ENCODE peak calls at places on chromosomes 6 and 20, in five cellular contexts. F is SHP77, S is SW 1271, C is hepatic stellate cell, L is T-cell. Q is an unnamed sample.

GRCh38 chr6:27154696-27155095 is 92.8 kb upstream of the PRSS16 start:
- DNase-seq in F (no peak), S (no peak), C (no peak), L (no peak), Q (no peak)

GRCh38 chr6:90368601-90369000 is 72.0 kb upstream of the BACH2 start:
- DNase-seq in F (no peak), S (no peak), C (no peak), L (no peak), Q (no peak)

GRCh38 chr6:46491789-46492547 is 719 bp upstream of the RCAN2 start:
- DNase-seq in F (no peak), S (peak), C (peak), L (peak), Q (no peak)

GRCh38 chr6:34791164-34791841 is 580 bp upstream of the BLTP3A start:
- DNase-seq in F (peak), S (no peak), C (peak), L (no peak), Q (no peak)

GRCh38 chr6:100116409-100117194 is 122.6 kb upstream of the MCHR2 start:
- DNase-seq in F (peak), S (no peak), C (peak), L (no peak), Q (no peak)

GRCh38 chr20:50221501-50222323 is 31.1 kb downstream of the CEBPB start:
- DNase-seq in F (no peak), S (no peak), C (no peak), L (peak), Q (no peak)

GRCh38 chr6:45727228-45727627 is 288.4 kb downstream of the CLIC5 start:
- DNase-seq in F (no peak), S (no peak), C (no peak), L (no peak), Q (no peak)

GRCh38 chr20:3209023-3209945 is at the start of gene ITPA:
- DNase-seq in F (peak), S (no peak), C (peak), L (peak), Q (peak)

GRCh38 chr6:163793584-163793983 is 379.1 kb downstream of the QKI start:
- DNase-seq in F (no peak), S (no peak), C (peak), L (no peak), Q (no peak)

GRCh38 chr6:110447761-110448160 is 28.7 kb downstream of the SLC22A16 start:
- DNase-seq in F (no peak), S (no peak), C (no peak), L (no peak), Q (no peak)

GRCh38 chr6:41600499-41601247 is 37.6 kb upstream of the MDFI start:
- DNase-seq in F (no peak), S (no peak), C (no peak), L (no peak), Q (no peak)

GRCh38 chr6:134422426-134423231 is 104.7 kb upstream of the SGK1 start:
- DNase-seq in F (no peak), S (peak), C (peak), L (no peak), Q (no peak)

Q was measured in CD8-positive, alpha-beta memory T cell.